ENCODE peak calls at places on chromosome 11, in five cellular contexts. H is fibroblast of lung; S is T-cell; P is stimulated activated CD4-positive, alpha-beta T cell treated with anti-CD3 and anti-CD28 coated beads, Interleukin-1b, Interleukin-23, amount 100 ng/mL, for 4 hours; R is IMR-90. Z is an unnamed sample.

GRCh38 chr11:66845143-66845875 is 2.1 kb downstream of the RCE1 start:
- DNase-seq in H (no peak), S (no peak), P (no peak), R (no peak), Z (no peak)

GRCh38 chr11:31262761-31263160 is 106.8 kb downstream of the DCDC1 start:
- DNase-seq in H (peak; percentile 14), S (no peak), P (no peak), R (peak; percentile 5), Z (no peak)

GRCh38 chr11:2531277-2531986 is 86.6 kb downstream of the KCNQ1 start:
- DNase-seq in H (peak; percentile 15), S (peak; percentile 61), P (peak; percentile 59), R (peak; percentile 38), Z (peak; percentile 47)

GRCh38 chr11:34860518-34860917 is 55.7 kb downstream of the APIP start:
- DNase-seq in H (no peak), S (no peak), P (no peak), R (no peak), Z (no peak)

GRCh38 chr11:94740975-94741707 is 27.0 kb upstream of the AMOTL1 start:
- DNase-seq in H (peak; percentile 63), S (no peak), P (no peak), R (peak; percentile 69), Z (no peak)

GRCh38 chr11:43868852-43869567 is 11.6 kb upstream of the ALKBH3 start:
- DNase-seq in H (peak; percentile 77), S (peak; percentile 19), P (no peak), R (peak; percentile 80), Z (peak; percentile 82)

GRCh38 chr11:71251159-71251721 is 1.1 kb downstream of the SHANK2 start:
- DNase-seq in H (no peak), S (no peak), P (no peak), R (no peak), Z (no peak)

GRCh38 chr11:8693010-8693551 is 10.5 kb downstream of the RPL27A start:
- DNase-seq in H (no peak), S (no peak), P (no peak), R (peak; percentile 57), Z (no peak)

GRCh38 chr11:117827521-117828511 is 3.3 kb upstream of the FXYD2 start:
- DNase-seq in H (no peak), S (peak; percentile 17), P (no peak), R (no peak), Z (no peak)

GRCh38 chr11:113201055-113201818 is 113.1 kb upstream of the TTC12 start:
- DNase-seq in H (no peak), S (no peak), P (no peak), R (no peak), Z (no peak)

GRCh38 chr11:61751384-61751783 is 1.1 kb upstream of the MYRF start:
- DNase-seq in H (no peak), S (no peak), P (no peak), R (no peak), Z (no peak)

GRCh38 chr11:66326261-66327111 is 9.6 kb upstream of the CD248 start:
- DNase-seq in H (peak; percentile 33), S (no peak), P (no peak), R (no peak), Z (no peak)

GRCh38 chr11:88827018-88827676 is 238.6 kb downstream of the GRM5 start:
- DNase-seq in H (no peak), S (no peak), P (no peak), R (no peak), Z (no peak)

GRCh38 chr11:98136357-98136756 is 884.4 kb upstream of the CNTN5 start:
- DNase-seq in H (no peak), S (no peak), P (no peak), R (no peak), Z (no peak)

GRCh38 chr11:24145411-24145810 is 351.4 kb upstream of the LUZP2 start:
- DNase-seq in H (peak; percentile 2), S (no peak), P (no peak), R (peak; percentile 2), Z (no peak)

Z was measured in H4.